ENCODE peak calls at places on chromosome X, in eight cellular contexts. G is astrocyte of the cerebellum; U is stimulated activated CD4-positive, alpha-beta T cell treated with anti-CD3 and anti-CD28 coated beads, Interleukin-12 subunit alpha, Interleukin-12 subunit beta, amount 100 ng/mL, for 48 hours; H is choroid plexus epithelial cell; D is effector CD4-positive, alpha-beta T cell; E is H7; M is SW 1271; R is endothelial cell. F is an unnamed sample.
A peak's percentile ranks its signal among the peaks of the same experiment; 100 is the strongest.

GRCh38 chrX:39957816-39958561 is 139.8 kb downstream of the BCOR start:
- DNase-seq in G (no peak), U (no peak), H (no peak), D (no peak), E (no peak), M (no peak), R (no peak), F (no peak)

GRCh38 chrX:275967-276587 is 5.1 kb upstream of the PLCXD1 start:
- DNase-seq in G (no peak), U (no peak), H (peak; percentile 27), D (peak; percentile 31), E (peak; percentile 94), M (no peak), R (peak; percentile 52), F (peak; percentile 63)

GRCh38 chrX:148995661-148996060 is 495.2 kb downstream of the AFF2 start:
- DNase-seq in G (no peak), U (no peak), H (peak; percentile 4), D (no peak), E (peak; percentile 14), M (no peak), R (peak; percentile 4), F (no peak)

GRCh38 chrX:108590496-108590895 is 145.9 kb downstream of the IRS4 start:
- DNase-seq in G (no peak), U (no peak), H (peak; percentile 41), D (no peak), E (no peak), M (no peak), R (no peak), F (no peak)

GRCh38 chrX:1851527-1851926 is 236.7 kb downstream of the ASMT start:
- DNase-seq in G (no peak), U (no peak), H (no peak), D (no peak), E (no peak), M (no peak), R (no peak), F (no peak)

GRCh38 chrX:2642791-2643190 is 48.3 kb upstream of the CD99 start:
- DNase-seq in G (no peak), U (no peak), H (no peak), D (no peak), E (no peak), M (no peak), R (no peak), F (no peak)

GRCh38 chrX:28586891-28587635 is at the start of gene IL1RAPL1:
- DNase-seq in G (peak; percentile 49), U (no peak), H (peak; percentile 84), D (no peak), E (no peak), M (no peak), R (no peak), F (no peak)

GRCh38 chrX:68084765-68085164 is 348.5 kb downstream of the OPHN1 start:
- DNase-seq in G (no peak), U (no peak), H (peak; percentile 45), D (no peak), E (no peak), M (no peak), R (no peak), F (no peak)

GRCh38 chrX:95885074-95885473 is 799.6 kb upstream of the DIAPH2 start:
- DNase-seq in G (peak; percentile 55), U (no peak), H (peak; percentile 55), D (no peak), E (no peak), M (no peak), R (no peak), F (no peak)

GRCh38 chrX:12548746-12549145 is 242.5 kb upstream of the PRPS2 start:
- DNase-seq in G (no peak), U (no peak), H (peak; percentile 4), D (no peak), E (peak; percentile 40), M (no peak), R (peak; percentile 43), F (no peak)

GRCh38 chrX:2561461-2561860 is 60.7 kb upstream of the DHRSX start:
- DNase-seq in G (no peak), U (no peak), H (no peak), D (no peak), E (no peak), M (no peak), R (no peak), F (no peak)

GRCh38 chrX:24487576-24487975 is 22.5 kb downstream of the PDK3 start:
- DNase-seq in G (no peak), U (no peak), H (no peak), D (no peak), E (no peak), M (no peak), R (no peak), F (no peak)

GRCh38 chrX:107940095-107940494 is 42.1 kb downstream of the TEX13B start:
- DNase-seq in G (no peak), U (no peak), H (peak; percentile 2), D (no peak), E (peak; percentile 23), M (no peak), R (no peak), F (no peak)

GRCh38 chrX:33339219-33339618 is 127.9 kb upstream of the DMD start:
- DNase-seq in G (no peak), U (no peak), H (peak; percentile 12), D (no peak), E (no peak), M (no peak), R (no peak), F (no peak)

GRCh38 chrX:9927638-9928037 is 39.5 kb upstream of the CLDN34 start:
- DNase-seq in G (no peak), U (no peak), H (no peak), D (no peak), E (peak; percentile 53), M (no peak), R (no peak), F (no peak)

GRCh38 chrX:37380920-37381319 is 31.8 kb downstream of the PRRG1 start:
- DNase-seq in G (peak; percentile 67), U (no peak), H (peak; percentile 87), D (no peak), E (no peak), M (no peak), R (no peak), F (peak; percentile 74)

GRCh38 chrX:103329991-103330390 is at the start of gene TCEAL7:
- DNase-seq in G (peak; percentile 18), U (no peak), H (peak; percentile 48), D (no peak), E (peak; percentile 44), M (no peak), R (no peak), F (no peak)

GRCh38 chrX:22121161-22121560 is 89.0 kb downstream of the PHEX start:
- DNase-seq in G (no peak), U (no peak), H (no peak), D (no peak), E (no peak), M (no peak), R (no peak), F (peak; percentile 14)

GRCh38 chrX:49270249-49270921 is 792 bp downstream of the PPP1R3F start:
- DNase-seq in G (no peak), U (no peak), H (no peak), D (no peak), E (peak; percentile 56), M (no peak), R (no peak), F (no peak)

GRCh38 chrX:150211988-150212387 is 151.1 kb upstream of the MAMLD1 start:
- DNase-seq in G (no peak), U (no peak), H (peak; percentile 40), D (no peak), E (no peak), M (no peak), R (no peak), F (no peak)

GRCh38 chrX:68504237-68504636 is 5.4 kb downstream of the YIPF6 start:
- DNase-seq in G (no peak), U (peak; percentile 45), H (peak; percentile 65), D (peak; percentile 14), E (no peak), M (no peak), R (no peak), F (no peak)

GRCh38 chrX:9656871-9657270 is 108.8 kb downstream of the GPR143 start:
- DNase-seq in G (no peak), U (no peak), H (no peak), D (no peak), E (no peak), M (no peak), R (no peak), F (peak; percentile 67)

GRCh38 chrX:24283122-24283789 is 30.6 kb downstream of the SUPT20HL2 start:
- DNase-seq in G (no peak), U (no peak), H (no peak), D (no peak), E (no peak), M (no peak), R (no peak), F (no peak)

GRCh38 chrX:113399501-113400192 is 559.0 kb upstream of the AMOT start:
- DNase-seq in G (no peak), U (no peak), H (no peak), D (no peak), E (no peak), M (no peak), R (no peak), F (peak; percentile 61)

GRCh38 chrX:28920554-28920953 is 333.3 kb downstream of the IL1RAPL1 start:
- DNase-seq in G (no peak), U (no peak), H (peak; percentile 2), D (no peak), E (peak; percentile 10), M (no peak), R (no peak), F (no peak)

GRCh38 chrX:63506320-63506719 is 155.2 kb upstream of the SPIN4 start:
- DNase-seq in G (peak; percentile 22), U (no peak), H (peak; percentile 66), D (no peak), E (no peak), M (no peak), R (no peak), F (no peak)

GRCh38 chrX:39891781-39892180 is 206.0 kb downstream of the BCOR start:
- DNase-seq in G (no peak), U (no peak), H (no peak), D (no peak), E (no peak), M (no peak), R (no peak), F (no peak)

F was measured in PC-9.